ENCODE peak calls at places on chromosomes 3 and 15, in ten cellular contexts. K is type B pancreatic cell; L is GM12864; R is stomach; H is WERI-Rb-1; M is CD4-positive, alpha-beta T cell; B is WTC11; T is neural crest cell; N is Calu3; O is tibial artery. D is an unnamed sample.

GRCh38 chr3:185411133-185411532 is 48.2 kb downstream of the MAP3K13 start:
- DNase-seq in O (no peak), R (no peak), N (no peak), T (no peak), K (no peak), M (no peak), B (no peak), L (no peak), H (no peak), D (no peak)

GRCh38 chr3:110296885-110297284 is 774.7 kb upstream of the NECTIN3 start:
- DNase-seq in K (no peak), M (no peak), B (no peak), H (no peak), R (no peak), N (no peak), O (no peak), T (no peak), L (no peak), D (no peak)

GRCh38 chr3:55721716-55722484 is 234.8 kb upstream of the WNT5A start:
- DNase-seq in B (peak), R (peak), T (peak), L (no peak), O (no peak), N (no peak), M (no peak), H (peak), K (no peak), D (no peak)

GRCh38 chr3:184448321-184449160 is 68.7 kb downstream of the CHRD start:
- DNase-seq in M (no peak), R (peak), H (no peak), O (no peak), B (no peak), L (no peak), K (no peak), N (peak), T (no peak), D (no peak)

GRCh38 chr3:48966876-48967361 is 23.1 kb upstream of the P4HTM start:
- DNase-seq in T (no peak), L (no peak), R (no peak), H (no peak), K (no peak), N (no peak), B (no peak), M (no peak), O (no peak), D (no peak)

GRCh38 chr3:138479355-138479964 is 45.0 kb downstream of the ESYT3 start:
- DNase-seq in B (peak), H (peak), K (no peak), L (no peak), M (no peak), N (peak), T (peak), R (no peak), O (no peak), D (peak)

GRCh38 chr3:43499256-43499655 is 122.6 kb downstream of the ANO10 start:
- DNase-seq in N (no peak), K (no peak), L (no peak), T (no peak), B (no peak), O (no peak), H (no peak), M (no peak), R (no peak), D (no peak)

GRCh38 chr15:99185731-99186130 is 63.6 kb downstream of the TTC23 start:
- DNase-seq in N (no peak), O (no peak), B (no peak), M (no peak), H (no peak), T (no peak), K (no peak), R (no peak), L (no peak), D (no peak)

GRCh38 chr3:150352931-150353330 is 55.2 kb upstream of the TSC22D2 start:
- DNase-seq in B (no peak), H (no peak), N (no peak), L (no peak), K (no peak), M (no peak), T (no peak), O (no peak), R (no peak), D (no peak)

GRCh38 chr15:27241942-27242341 is 271.0 kb downstream of the GABRG3 start:
- DNase-seq in M (no peak), B (no peak), H (no peak), K (no peak), L (no peak), T (no peak), O (no peak), R (no peak), N (no peak), D (no peak)

DNA sequence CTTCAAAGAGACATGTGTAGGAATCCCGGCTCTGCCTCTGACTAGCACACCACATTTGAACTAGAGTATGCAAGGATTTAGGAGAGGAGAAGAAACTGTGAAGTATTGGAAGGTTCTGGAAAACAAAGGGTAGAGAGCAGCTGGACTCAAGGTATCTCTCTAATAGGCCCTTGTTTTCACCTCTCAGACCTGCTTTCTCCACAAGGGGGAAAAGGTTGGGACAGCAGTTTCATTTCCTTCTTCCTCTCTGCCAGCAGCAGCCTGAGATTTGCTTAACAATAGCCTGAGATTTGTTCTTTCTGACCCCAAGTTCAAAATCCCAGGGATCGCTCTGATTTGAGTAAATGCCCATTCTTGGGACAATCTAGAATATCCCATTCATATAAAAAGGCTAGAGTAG is 430.6 kb upstream of the MCTP2 start:
- DNase-seq in R (no peak), O (no peak), N (no peak), H (no peak), T (no peak), M (no peak), K (no peak), B (no peak), L (no peak), D (no peak)
- TF ChIP-seq CTCF in R (no peak), O (no peak), N (no peak), H (no peak), T (no peak), M (no peak), K (no peak), B (no peak), L (no peak), D (no peak)

DNA sequence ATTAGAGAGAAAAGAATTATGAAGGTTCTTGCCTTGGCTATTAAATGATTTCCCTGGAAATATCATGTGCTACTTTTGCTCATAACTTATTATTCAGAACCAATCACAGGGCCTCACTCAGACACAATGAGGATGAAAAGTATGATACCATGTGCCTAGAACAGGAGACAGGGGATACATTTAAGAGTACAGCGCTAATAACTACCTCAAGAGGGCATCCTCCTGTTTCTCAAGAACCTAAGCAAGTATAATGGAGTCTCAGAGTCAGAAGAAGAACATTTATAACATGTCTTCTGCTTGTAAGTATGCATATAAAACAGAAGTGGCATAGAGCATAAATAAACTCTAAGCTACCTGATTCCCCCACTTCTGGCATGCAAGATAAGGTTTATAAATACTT is 125.4 kb upstream of the MME start:
- DNase-seq in N (no peak), K (no peak), B (no peak), H (no peak), M (no peak), O (no peak), T (no peak), R (no peak), L (no peak), D (no peak)
- TF ChIP-seq CTCF in N (peak), K (peak), B (peak), H (peak), M (no peak), O (no peak), T (peak), R (no peak), L (peak), D (no peak)

DNA sequence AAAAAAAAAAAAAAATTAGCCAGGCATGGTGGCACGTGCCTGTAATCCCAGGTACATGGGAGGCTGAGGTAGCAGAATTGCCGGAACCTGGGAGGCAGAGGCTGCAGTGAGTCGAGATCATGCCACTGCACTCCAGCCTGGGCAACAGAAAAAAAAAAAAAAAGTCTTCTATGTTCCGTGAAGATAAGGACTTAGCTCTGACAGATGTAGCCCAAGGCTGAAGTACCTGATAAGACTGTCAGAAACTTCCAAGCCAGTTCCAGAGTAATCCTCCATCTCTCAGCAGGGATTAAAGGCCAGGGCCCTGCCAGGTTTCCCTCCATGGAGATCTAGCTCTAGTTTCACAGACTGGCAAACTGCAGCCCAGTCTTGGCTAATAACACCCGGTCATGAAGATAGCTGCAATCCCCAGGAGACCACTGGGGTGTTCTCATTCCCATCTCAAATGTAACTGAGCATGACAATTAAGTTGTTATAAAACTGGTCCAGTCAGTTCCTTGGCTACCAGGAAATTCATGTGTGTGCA is 8.5 kb downstream of the CDCP1 start:
- DNase-seq in N (peak), R (no peak), O (no peak), B (no peak), H (peak), K (no peak), T (no peak), M (no peak), L (no peak), D (no peak)
- TF ChIP-seq CTCF in N (no peak), R (no peak), O (no peak), B (no peak), H (no peak), K (peak), T (peak), M (no peak), L (no peak), D (no peak)

GRCh38 chr3:5729852-5730251 is 542.3 kb downstream of the EDEM1 start:
- DNase-seq in O (no peak), H (peak), M (no peak), N (no peak), T (no peak), K (no peak), L (no peak), B (peak), R (no peak), D (no peak)
- TF ChIP-seq CTCF in O (no peak), H (peak), M (no peak), N (no peak), T (no peak), K (no peak), L (no peak), B (no peak), R (no peak), D (no peak)

DNA sequence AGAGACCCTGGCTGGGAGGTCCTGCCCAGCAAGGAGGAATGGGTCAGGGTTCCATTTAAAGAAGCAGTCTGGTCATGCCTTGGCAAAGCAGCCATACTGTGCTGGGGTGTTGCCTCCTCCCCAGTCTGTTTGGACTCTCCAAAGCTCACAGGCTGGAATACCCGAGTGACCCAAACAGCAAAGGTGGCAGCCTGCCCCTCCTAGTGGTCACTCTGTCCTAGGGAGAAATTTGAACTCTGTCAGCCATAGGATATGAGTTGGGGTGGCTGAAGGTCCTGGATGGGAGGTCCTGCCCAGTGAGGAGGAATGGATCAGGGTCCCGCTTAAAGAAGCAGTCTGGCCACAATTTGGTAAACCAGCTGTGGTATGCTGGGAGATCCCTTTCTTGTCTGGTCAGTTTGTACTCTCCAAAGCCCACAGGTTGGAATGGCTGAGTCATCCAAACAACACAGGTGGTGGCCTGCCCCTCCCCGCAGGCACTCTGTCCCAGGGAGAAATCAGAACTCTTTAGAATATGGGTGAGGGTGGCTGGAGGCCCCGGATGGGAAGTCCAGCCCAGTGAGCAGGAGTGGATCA is 45.0 kb downstream of the CCR1 start:
- DNase-seq in O (no peak), L (no peak), K (no peak), H (no peak), R (no peak), M (no peak), N (peak), T (no peak), B (no peak), D (no peak)
- TF ChIP-seq CTCF in O (no peak), L (no peak), K (no peak), H (no peak), R (no peak), M (no peak), N (no peak), T (no peak), B (no peak), D (no peak)

DNA sequence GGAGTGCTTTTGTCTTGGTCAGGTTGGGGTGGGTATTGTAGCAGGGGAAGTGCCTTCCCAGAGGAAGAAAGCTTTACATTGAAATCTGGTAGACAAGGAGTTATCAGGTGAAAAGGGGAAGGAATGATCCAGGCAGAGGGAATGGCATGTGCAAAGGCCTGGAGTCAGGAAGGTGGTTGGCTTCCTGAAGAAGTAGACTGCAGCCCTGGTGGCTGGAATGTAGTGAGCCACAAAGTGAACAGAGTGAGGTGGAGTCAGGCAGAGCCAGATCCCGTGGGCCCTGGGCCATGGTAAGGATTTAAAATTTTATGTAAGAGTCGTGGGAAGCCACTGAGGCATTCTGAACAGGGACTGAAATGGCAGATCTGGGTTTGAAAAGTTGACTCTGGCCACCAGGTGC is 58.3 kb downstream of the RAB11A start:
- DNase-seq in R (no peak), K (no peak), B (no peak), T (no peak), L (no peak), N (no peak), M (no peak), O (no peak), H (no peak), D (no peak)
- TF ChIP-seq CTCF in R (no peak), K (peak), B (no peak), T (no peak), L (no peak), N (no peak), M (no peak), O (no peak), H (peak), D (no peak)

DNA sequence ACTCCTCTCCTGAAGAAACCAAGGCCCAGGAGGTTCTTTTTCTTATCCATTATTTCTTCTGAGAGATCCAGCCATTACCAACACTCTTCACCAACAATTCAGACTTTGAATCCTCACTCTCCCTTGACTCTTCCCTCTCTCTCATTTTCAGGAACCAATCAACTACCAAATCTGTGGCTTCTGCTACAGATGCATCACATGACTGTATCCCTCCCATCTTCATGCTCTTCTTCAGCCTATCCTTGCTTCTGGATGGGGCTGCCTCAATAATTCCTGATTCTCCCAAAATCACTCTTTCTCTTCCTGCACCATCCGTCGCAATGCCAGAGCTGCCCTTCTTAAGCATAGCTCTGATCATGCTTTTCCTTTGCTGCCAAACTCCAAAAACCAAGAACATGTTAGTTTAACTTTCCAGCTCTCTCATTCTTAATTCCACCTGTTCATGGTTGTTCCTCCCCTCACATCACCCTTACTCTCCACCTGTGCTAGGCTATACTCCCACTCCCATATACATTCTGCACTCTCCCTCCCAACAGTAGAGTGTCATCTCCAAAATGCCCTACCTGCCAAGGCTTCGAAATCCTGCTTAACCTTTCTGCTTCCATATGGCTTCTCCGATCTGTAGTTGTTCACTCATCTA is 13.5 kb downstream of the PLD1 start:
- DNase-seq in B (no peak), K (no peak), L (no peak), O (no peak), R (no peak), T (no peak), H (no peak), N (no peak), M (no peak), D (no peak)
- TF ChIP-seq CTCF in B (no peak), K (no peak), L (no peak), O (no peak), R (no peak), T (no peak), H (no peak), N (no peak), M (no peak), D (no peak)

GRCh38 chr3:5093786-5094185 is 28.3 kb upstream of the ARL8B start:
- DNase-seq in H (no peak), K (no peak), T (no peak), O (no peak), M (no peak), R (no peak), B (no peak), L (no peak), N (no peak), D (no peak)

GRCh38 chr3:5096368-5096767 is 25.7 kb upstream of the ARL8B start:
- DNase-seq in L (no peak), N (no peak), B (no peak), M (no peak), H (no peak), K (no peak), O (no peak), R (no peak), T (no peak), D (no peak)

GRCh38 chr3:5098346-5098745 is 23.7 kb upstream of the ARL8B start:
- DNase-seq in N (no peak), B (no peak), R (no peak), L (no peak), M (no peak), T (no peak), K (no peak), H (no peak), O (no peak), D (no peak)

GRCh38 chr3:5092018-5092417 is 30.1 kb upstream of the ARL8B start:
- DNase-seq in L (no peak), K (no peak), B (no peak), R (no peak), N (no peak), M (no peak), H (no peak), T (no peak), O (no peak), D (no peak)

DNA sequence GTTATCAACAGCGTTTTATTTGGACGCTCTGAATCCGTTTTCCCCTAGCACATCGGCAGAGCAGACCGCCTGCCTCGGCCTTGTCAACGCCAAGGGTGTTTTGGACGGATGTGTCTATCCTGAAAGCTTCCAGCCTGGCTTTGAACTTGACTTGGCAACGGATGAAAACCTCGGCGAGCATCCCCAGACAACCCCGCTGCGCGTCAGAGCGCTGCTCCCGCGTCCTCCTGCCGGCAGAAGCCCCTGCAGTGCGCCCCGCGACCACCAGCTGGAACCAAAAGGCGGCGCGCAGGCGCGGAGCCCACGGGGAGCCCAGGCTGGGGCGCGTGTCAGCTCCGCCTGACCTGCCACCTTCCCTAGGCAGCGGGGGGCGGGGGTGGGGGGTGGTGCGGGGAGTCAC is 26.2 kb upstream of the ARL8B start:
- DNase-seq in N (no peak), L (no peak), K (peak), M (no peak), B (peak), T (peak), H (no peak), R (no peak), O (no peak), D (peak)
- TF ChIP-seq CTCF in N (no peak), L (no peak), K (peak), M (no peak), B (no peak), T (no peak), H (no peak), R (no peak), O (no peak), D (peak)

D was measured in glutamatergic neuron.